ENCODE peak calls at places on chromosome 13, in seven cellular contexts. P is K562, J is HCT116, E is SK-N-SH, K is H1, D is GM12878, B is HepG2. O is an unnamed sample.

GRCh38 chr13:34025746-34026145 is 207.8 kb downstream of the RFC3 start:
- DNase-seq in E (no peak), P (no peak), D (no peak), K (no peak), J (no peak), B (no peak), O (no peak)

GRCh38 chr13:41107584-41108014 is 25.0 kb downstream of the KBTBD6 start:
- DNase-seq in P (no peak), B (peak), D (no peak), E (no peak), J (no peak), K (no peak), O (no peak)

GRCh38 chr13:42272115-42272756 is at the start of gene AKAP11:
- DNase-seq in E (no peak), D (no peak), K (no peak), J (no peak), P (peak), B (peak), O (no peak)

GRCh38 chr13:77417897-77418296 is 91.0 kb upstream of the MYCBP2 start:
- DNase-seq in B (no peak), J (no peak), K (no peak), D (no peak), P (no peak), E (no peak), O (no peak)

GRCh38 chr13:99528547-99528946 is 27.3 kb downstream of the TM9SF2 start:
- DNase-seq in E (no peak), P (no peak), B (peak), K (no peak), D (no peak), J (no peak), O (peak)

GRCh38 chr13:77620138-77620537 is 77.3 kb upstream of the SLAIN1 start:
- DNase-seq in E (no peak), J (no peak), D (no peak), K (no peak), B (no peak), P (no peak), O (no peak)

GRCh38 chr13:34675626-34676025 is 266.4 kb upstream of the NBEA start:
- DNase-seq in E (no peak), K (no peak), J (no peak), B (no peak), P (no peak), D (no peak), O (no peak)

GRCh38 chr13:48858523-48858922 is 117.2 kb upstream of the FNDC3A start:
- DNase-seq in E (peak), D (no peak), P (no peak), K (no peak), J (no peak), B (no peak), O (no peak)

GRCh38 chr13:40149611-40150283 is 494.3 kb downstream of the COG6 start:
- DNase-seq in B (no peak), D (no peak), P (no peak), K (no peak), J (no peak), E (no peak), O (no peak)

GRCh38 chr13:83819611-83820010 is 62.7 kb downstream of the SLITRK1 start:
- DNase-seq in D (no peak), J (no peak), E (no peak), B (no peak), P (no peak), K (no peak), O (no peak)

GRCh38 chr13:46211521-46212351 is at the start of gene LRRC63:
- DNase-seq in D (no peak), J (no peak), B (no peak), P (peak), E (peak), K (no peak), O (peak)

GRCh38 chr13:89687066-89687465 is 1660.4 kb upstream of the MIR17HG start:
- DNase-seq in E (no peak), K (no peak), D (no peak), P (no peak), B (no peak), J (no peak), O (no peak)

GRCh38 chr13:20518652-20519051 is 7.0 kb downstream of the CRYL1 start:
- DNase-seq in K (no peak), J (no peak), D (no peak), P (no peak), B (no peak), E (no peak), O (no peak)

GRCh38 chr13:33348366-33348765 is 62.8 kb upstream of the STARD13 start:
- DNase-seq in E (no peak), K (no peak), B (no peak), J (no peak), D (no peak), P (no peak), O (no peak)

GRCh38 chr13:49791753-49792549 is 531 bp downstream of the KPNA3 start:
- DNase-seq in E (no peak), J (no peak), P (peak), D (no peak), K (no peak), B (no peak), O (peak)

GRCh38 chr13:78102121-78102677 is 183.6 kb upstream of the EDNRB start:
- DNase-seq in D (peak), K (no peak), J (no peak), E (no peak), P (no peak), B (no peak), O (no peak)

GRCh38 chr13:111575276-111575675 is 254.8 kb downstream of the TEX29 start:
- DNase-seq in J (no peak), P (no peak), B (no peak), E (no peak), D (no peak), K (no peak), O (no peak)

GRCh38 chr13:26743971-26744370 is 16.6 kb downstream of the GPR12 start:
- DNase-seq in K (no peak), J (no peak), P (no peak), E (no peak), B (no peak), D (no peak), O (no peak)

GRCh38 chr13:57633141-57633949 is 1.8 kb downstream of the PCDH17 start:
- DNase-seq in K (no peak), E (peak), B (no peak), P (no peak), D (no peak), J (no peak), O (no peak)

GRCh38 chr13:43291289-43292055 is 268.1 kb downstream of the DNAJC15 start:
- DNase-seq in P (no peak), K (no peak), B (no peak), D (no peak), J (no peak), E (no peak), O (no peak)

GRCh38 chr13:34913040-34913439 is 29.0 kb upstream of the NBEA start:
- DNase-seq in E (no peak), K (peak), D (no peak), J (no peak), P (no peak), B (no peak), O (peak)

GRCh38 chr13:35512271-35512920 is 35.9 kb upstream of the MAB21L1 start:
- DNase-seq in D (no peak), K (no peak), E (no peak), B (no peak), P (no peak), J (no peak), O (no peak)

GRCh38 chr13:77544365-77544764 is 8.9 kb downstream of the SCEL start:
- DNase-seq in E (peak), D (no peak), B (no peak), P (no peak), K (no peak), J (no peak), O (no peak)

GRCh38 chr13:46845146-46845545 is 48.2 kb upstream of the ESD start:
- DNase-seq in K (no peak), B (no peak), P (no peak), E (no peak), J (no peak), D (no peak), O (no peak)

GRCh38 chr13:43815204-43815603 is 28.4 kb upstream of the ENOX1 start:
- DNase-seq in P (no peak), D (no peak), J (no peak), B (no peak), K (no peak), E (peak), O (no peak)

GRCh38 chr13:27919934-27920676 is at the start of gene PDX1:
- DNase-seq in B (no peak), E (peak), J (no peak), D (no peak), P (no peak), K (no peak), O (no peak)

GRCh38 chr13:35164324-35164932 is 222.4 kb downstream of the NBEA start:
- DNase-seq in K (no peak), D (peak), P (peak), E (peak), J (peak), B (peak), O (no peak)

GRCh38 chr13:26497991-26498423 is 59.5 kb upstream of the WASF3 start:
- DNase-seq in B (no peak), J (no peak), P (no peak), D (no peak), K (no peak), E (no peak), O (no peak)

GRCh38 chr13:26132756-26133155 is 80.9 kb upstream of the SHISA2 start:
- DNase-seq in K (no peak), E (no peak), B (no peak), P (peak), J (no peak), D (no peak), O (no peak)

GRCh38 chr13:100818706-100819105 is 144.1 kb upstream of the TMTC4 start:
- DNase-seq in K (no peak), J (no peak), E (no peak), B (no peak), D (no peak), P (no peak), O (peak)

GRCh38 chr13:42803563-42804212 is 22.3 kb downstream of the FAM216B start:
- DNase-seq in P (no peak), J (no peak), D (no peak), K (no peak), B (no peak), E (no peak), O (no peak)

GRCh38 chr13:111630411-111630810 is 310.0 kb downstream of the TEX29 start:
- DNase-seq in B (no peak), J (no peak), P (no peak), K (no peak), E (no peak), D (no peak), O (no peak)

GRCh38 chr13:109372666-109373065 is 413.7 kb downstream of the IRS2 start:
- DNase-seq in B (no peak), K (no peak), P (no peak), J (no peak), E (no peak), D (no peak), O (no peak)

GRCh38 chr13:94553766-94554165 is 42.2 kb downstream of the TGDS start:
- DNase-seq in E (no peak), B (no peak), D (no peak), K (no peak), P (no peak), J (no peak), O (no peak)

GRCh38 chr13:30442854-30443379 is 20.6 kb downstream of the UBE2L5 start:
- DNase-seq in K (no peak), P (no peak), E (no peak), J (no peak), B (no peak), D (peak), O (no peak)

GRCh38 chr13:51501592-51502205 is 48.9 kb upstream of the INTS6 start:
- DNase-seq in J (no peak), B (no peak), P (no peak), D (no peak), E (no peak), K (no peak), O (no peak)

GRCh38 chr13:87426737-87427136 is 244.4 kb upstream of the SLITRK5 start:
- DNase-seq in P (no peak), E (no peak), J (no peak), B (no peak), D (no peak), K (no peak), O (no peak)
- TF ChIP-seq JUND in P (no peak), E (no peak), J (no peak), B (no peak), D (no peak), K (peak), O (no peak)

GRCh38 chr13:62185631-62186256 is 770.1 kb upstream of the PCDH20 start:
- DNase-seq in P (no peak), D (no peak), B (no peak), J (no peak), K (peak), E (no peak), O (no peak)
- TF ChIP-seq JUND in P (no peak), D (no peak), B (no peak), J (no peak), K (peak), E (no peak), O (no peak)

GRCh38 chr13:102100234-102100633 is 301.6 kb downstream of the FGF14 start:
- DNase-seq in J (no peak), K (no peak), E (no peak), P (no peak), D (no peak), B (no peak), O (no peak)

DNA sequence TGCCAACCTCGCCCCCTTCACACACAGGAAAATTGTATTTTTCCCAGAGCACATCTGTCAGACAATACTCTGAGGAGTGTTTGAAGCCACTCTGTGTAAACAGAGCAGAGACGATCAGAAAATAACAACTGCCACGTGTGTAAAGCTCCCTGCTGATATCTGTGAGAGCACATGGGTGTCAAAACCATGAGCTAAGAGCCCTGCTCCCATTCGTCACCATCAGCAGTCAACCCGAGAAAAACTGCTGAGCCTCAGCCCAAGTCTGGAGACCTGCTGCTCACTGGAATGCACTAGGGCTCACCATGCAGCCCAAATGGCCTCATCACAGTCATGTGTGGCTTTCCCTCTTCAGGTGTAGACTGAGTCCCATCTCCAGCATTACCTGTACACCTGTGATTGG is 304.1 kb downstream of the FGF14 start:
- DNase-seq in P (no peak), K (no peak), D (no peak), J (no peak), B (no peak), E (no peak), O (no peak)
- TF ChIP-seq JUND in P (no peak), K (no peak), D (no peak), J (no peak), B (no peak), E (no peak), O (no peak)

DNA sequence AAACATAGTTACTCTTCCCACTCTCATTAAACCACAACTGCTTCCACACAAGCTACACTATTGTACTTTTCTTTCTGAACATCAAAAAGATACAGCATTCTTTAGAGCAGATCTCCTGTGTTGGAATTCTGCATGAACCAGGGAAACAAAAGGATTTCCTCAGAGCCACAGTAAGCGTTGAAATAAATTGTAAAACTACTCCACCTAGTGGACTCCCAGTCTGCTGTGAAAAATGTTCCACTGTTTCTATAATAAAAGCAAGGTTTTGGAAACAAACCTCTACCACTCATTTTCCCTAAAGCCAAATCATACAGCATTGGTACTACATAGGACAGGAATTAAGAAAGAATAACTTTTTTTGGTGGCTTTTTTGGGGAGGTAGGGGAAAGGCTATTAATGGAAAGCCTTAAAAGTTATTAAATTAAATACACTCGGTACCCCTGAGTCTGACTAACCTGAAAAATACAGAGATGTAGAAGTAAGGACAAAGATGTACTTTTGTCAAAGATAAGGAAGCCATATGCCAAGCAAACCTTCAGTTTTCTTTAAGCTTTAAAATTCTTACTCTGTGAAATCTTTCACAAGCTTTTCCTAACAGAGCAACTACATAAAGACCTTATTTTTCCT is 19.3 kb downstream of the NUFIP1 start:
- DNase-seq in B (peak), J (peak), D (no peak), P (peak), K (no peak), E (peak), O (no peak)
- TF ChIP-seq JUND in B (no peak), J (no peak), D (no peak), P (no peak), K (no peak), E (no peak), O (no peak)

DNA sequence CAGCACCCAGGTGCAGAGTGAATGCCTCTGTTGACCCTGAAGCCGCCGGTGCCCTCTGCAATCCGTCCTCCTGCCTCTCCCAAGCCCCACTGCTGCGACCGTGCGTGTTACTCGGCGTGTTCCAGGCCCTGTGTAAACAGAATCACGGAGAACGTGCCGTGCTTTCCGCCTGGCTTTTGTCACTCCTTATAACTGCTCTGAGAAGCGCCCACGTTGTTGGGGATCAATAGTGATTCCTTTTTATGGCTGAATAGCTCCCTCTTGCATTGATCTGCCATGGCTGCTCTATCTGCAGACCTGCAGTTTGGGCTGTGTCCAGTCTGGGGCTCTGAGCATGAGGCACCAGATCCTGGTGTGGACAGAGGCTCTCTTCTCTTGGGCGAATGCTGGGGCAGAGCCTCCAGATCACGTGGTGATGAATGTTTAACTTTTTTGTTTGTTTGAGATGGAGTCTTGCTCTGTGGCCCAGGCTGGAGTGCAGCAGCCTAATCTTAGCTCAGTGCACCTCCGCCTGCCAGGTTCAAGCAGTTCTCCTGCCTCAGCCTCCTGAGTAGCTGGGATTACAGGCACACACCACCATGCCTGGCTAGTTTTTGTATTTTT is 15.8 kb downstream of the ADPRHL1 start:
- DNase-seq in K (no peak), B (peak), J (no peak), E (no peak), D (no peak), P (no peak), O (peak)
- TF ChIP-seq JUND in K (no peak), B (no peak), J (no peak), E (no peak), D (no peak), P (no peak), O (no peak)

DNA sequence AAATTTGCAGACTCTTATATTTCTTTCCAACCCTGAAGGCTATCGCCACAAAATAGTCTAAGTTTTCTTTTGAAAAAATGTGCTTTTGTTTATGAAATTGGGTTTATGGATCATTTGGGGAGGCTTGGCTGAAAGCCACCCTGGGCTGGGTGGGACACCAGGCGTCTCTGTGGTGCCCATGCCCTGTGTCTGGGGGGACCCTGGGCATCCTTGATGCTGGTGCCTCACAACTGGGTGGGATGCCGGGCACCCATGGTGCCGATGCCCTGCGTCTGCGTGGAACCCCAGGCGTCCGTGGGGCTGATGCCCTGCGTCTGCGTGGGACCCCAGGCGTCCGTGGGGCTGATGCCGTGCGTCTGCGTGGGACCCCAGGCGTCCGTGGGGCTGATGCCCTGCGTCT is 105.0 kb downstream of the RAB20 start:
- DNase-seq in D (no peak), B (no peak), J (no peak), E (no peak), P (no peak), K (no peak), O (no peak)
- TF ChIP-seq JUND in D (no peak), B (no peak), J (no peak), E (no peak), P (no peak), K (no peak), O (no peak)